ENCODE peak calls at places on chromosome 17, in five cellular contexts. One of them, this sample, is unnamed.

GRCh38 chr17:16286947-16287562 is 66.2 kb downstream of the CENPV start:
- DNase-seq in HCT116: no peak
- DNase-seq in GM12878: peak; percentile 51
- DNase-seq in HepG2: no peak
- DNase-seq in SK-N-SH: no peak
- DNase-seq in this sample: no peak

GRCh38 chr17:19327039-19327776 is 35.3 kb downstream of the B9D1 start:
- DNase-seq in HepG2: no peak
- DNase-seq in HCT116: peak; percentile 58
- DNase-seq in GM12878: no peak
- DNase-seq in SK-N-SH: no peak
- DNase-seq in this sample: no peak

GRCh38 chr17:63349478-63350000 is 96.6 kb downstream of the CYB561 start:
- DNase-seq in GM12878: no peak
- DNase-seq in SK-N-SH: no peak
- DNase-seq in HCT116: no peak
- DNase-seq in HepG2: no peak
- DNase-seq in this sample: no peak

GRCh38 chr17:35934760-35935159 is 4.2 kb upstream of the RDM1 start:
- DNase-seq in HCT116: no peak
- DNase-seq in HepG2: no peak
- DNase-seq in GM12878: no peak
- DNase-seq in SK-N-SH: no peak
- DNase-seq in this sample: no peak

GRCh38 chr17:8072339-8072726 is 15.2 kb downstream of the ALOX12B start:
- DNase-seq in SK-N-SH: no peak
- DNase-seq in HepG2: no peak
- DNase-seq in HCT116: no peak
- DNase-seq in GM12878: no peak
- DNase-seq in this sample: peak; percentile 65

GRCh38 chr17:10243905-10244844 is 45.8 kb upstream of the GAS7 start:
- DNase-seq in HepG2: no peak
- DNase-seq in GM12878: no peak
- DNase-seq in HCT116: no peak
- DNase-seq in SK-N-SH: no peak
- DNase-seq in this sample: no peak

GRCh38 chr17:79616801-79617200 is 6.0 kb upstream of the RBFOX3 start:
- DNase-seq in SK-N-SH: no peak
- DNase-seq in HepG2: no peak
- DNase-seq in HCT116: no peak
- DNase-seq in GM12878: no peak
- DNase-seq in this sample: no peak

GRCh38 chr17:17119533-17119932 is 77.3 kb downstream of the MPRIP start:
- DNase-seq in GM12878: peak; percentile 11
- DNase-seq in HepG2: no peak
- DNase-seq in SK-N-SH: no peak
- DNase-seq in HCT116: no peak
- DNase-seq in this sample: no peak

GRCh38 chr17:8807070-8807550 is 7.9 kb upstream of the MFSD6L start:
- DNase-seq in SK-N-SH: no peak
- DNase-seq in HepG2: no peak
- DNase-seq in GM12878: peak; percentile 98
- DNase-seq in HCT116: no peak
- DNase-seq in this sample: peak; percentile 16

GRCh38 chr17:66952031-66952524 is 12.4 kb upstream of the CACNG4 start:
- DNase-seq in HCT116: peak; percentile 99
- DNase-seq in SK-N-SH: no peak
- DNase-seq in GM12878: no peak
- DNase-seq in HepG2: peak; percentile 93
- DNase-seq in this sample: no peak

GRCh38 chr17:9259419-9259818 is 238.1 kb downstream of the NTN1 start:
- DNase-seq in SK-N-SH: no peak
- DNase-seq in HCT116: no peak
- DNase-seq in GM12878: no peak
- DNase-seq in HepG2: peak; percentile 35
- DNase-seq in this sample: no peak

GRCh38 chr17:58215685-58216084 is 3.4 kb downstream of the MKS1 start:
- DNase-seq in HCT116: no peak
- DNase-seq in GM12878: no peak
- DNase-seq in HepG2: no peak
- DNase-seq in SK-N-SH: peak; percentile 22
- DNase-seq in this sample: no peak

GRCh38 chr17:7747586-7747985 is 30.0 kb downstream of the DNAH2 start:
- DNase-seq in SK-N-SH: no peak
- DNase-seq in HepG2: peak; percentile 34
- DNase-seq in HCT116: no peak
- DNase-seq in GM12878: no peak
- DNase-seq in this sample: no peak

GRCh38 chr17:22704674-22705073 is 1012.4 kb downstream of the KCNJ18 start:
- DNase-seq in SK-N-SH: no peak
- DNase-seq in GM12878: no peak
- DNase-seq in HepG2: no peak
- DNase-seq in HCT116: no peak
- DNase-seq in this sample: no peak

GRCh38 chr17:278055-279028 is 74.3 kb downstream of the RPH3AL start:
- DNase-seq in GM12878: no peak
- DNase-seq in HCT116: no peak
- DNase-seq in HepG2: no peak
- DNase-seq in SK-N-SH: no peak
- DNase-seq in this sample: no peak

GRCh38 chr17:73616120-73616872 is 27.9 kb downstream of the SDK2 start:
- DNase-seq in HepG2: no peak
- DNase-seq in GM12878: no peak
- DNase-seq in HCT116: no peak
- DNase-seq in SK-N-SH: no peak
- DNase-seq in this sample: no peak

GRCh38 chr17:37062036-37062435 is 113.3 kb downstream of the AATF start:
- DNase-seq in GM12878: no peak
- DNase-seq in HCT116: no peak
- DNase-seq in SK-N-SH: no peak
- DNase-seq in HepG2: no peak
- DNase-seq in this sample: no peak

GRCh38 chr17:66547170-66547865 is 244.9 kb downstream of the PRKCA start:
- DNase-seq in GM12878: no peak
- DNase-seq in HepG2: peak; percentile 58
- DNase-seq in HCT116: no peak
- DNase-seq in SK-N-SH: no peak
- DNase-seq in this sample: no peak

GRCh38 chr17:81731271-81731670 is 19.2 kb downstream of the SLC25A10 start:
- DNase-seq in GM12878: no peak
- DNase-seq in HepG2: no peak
- DNase-seq in SK-N-SH: no peak
- DNase-seq in HCT116: no peak
- DNase-seq in this sample: no peak
- TF ChIP-seq JUND in GM12878: no peak
- TF ChIP-seq JUND in HepG2: no peak
- TF ChIP-seq JUND in SK-N-SH: no peak
- TF ChIP-seq JUND in HCT116: no peak
- TF ChIP-seq JUND in this sample: no peak

GRCh38 chr17:46720408-46720807 is 98.1 kb downstream of the WNT3 start:
- DNase-seq in GM12878: no peak
- DNase-seq in SK-N-SH: no peak
- DNase-seq in HepG2: no peak
- DNase-seq in HCT116: no peak
- DNase-seq in this sample: no peak
- TF ChIP-seq POLR2AphosphoS5 in GM12878: no peak
- TF ChIP-seq POLR2AphosphoS5 in SK-N-SH: no peak
- TF ChIP-seq POLR2AphosphoS5 in HepG2: no peak
- TF ChIP-seq POLR2AphosphoS5 in HCT116: no peak
- TF ChIP-seq POLR2AphosphoS5 in this sample: no peak

GRCh38 chr17:38454528-38454927 is 26.3 kb downstream of the ARHGAP23 start:
- DNase-seq in GM12878: no peak
- DNase-seq in HepG2: no peak
- DNase-seq in HCT116: peak; percentile 49
- DNase-seq in SK-N-SH: peak; percentile 84
- DNase-seq in this sample: no peak
- TF ChIP-seq JUND in GM12878: no peak
- TF ChIP-seq JUND in HepG2: no peak
- TF ChIP-seq JUND in HCT116: no peak
- TF ChIP-seq JUND in SK-N-SH: no peak
- TF ChIP-seq JUND in this sample: no peak

GRCh38 chr17:49555495-49556018 is 20.1 kb upstream of the NXPH3 start:
- DNase-seq in SK-N-SH: peak; percentile 41
- DNase-seq in HCT116: no peak
- DNase-seq in HepG2: no peak
- DNase-seq in GM12878: no peak
- DNase-seq in this sample: no peak

GRCh38 chr17:49553676-49554335 is 21.9 kb upstream of the NXPH3 start:
- DNase-seq in HepG2: no peak
- DNase-seq in GM12878: no peak
- DNase-seq in SK-N-SH: peak; percentile 11
- DNase-seq in HCT116: no peak
- DNase-seq in this sample: no peak

GRCh38 chr17:49554694-49555494 is 20.8 kb upstream of the NXPH3 start:
- DNase-seq in SK-N-SH: peak; percentile 15
- DNase-seq in HCT116: no peak
- DNase-seq in GM12878: no peak
- DNase-seq in HepG2: no peak
- DNase-seq in this sample: no peak

GRCh38 chr17:49557204-49558024 is 18.3 kb upstream of the NXPH3 start:
- DNase-seq in GM12878: no peak
- DNase-seq in HepG2: peak; percentile 73
- DNase-seq in HCT116: peak; percentile 85
- DNase-seq in SK-N-SH: peak; percentile 81
- DNase-seq in this sample: no peak

GRCh38 chr17:49556183-49556943 is 19.3 kb upstream of the NXPH3 start:
- DNase-seq in HCT116: peak; percentile 49
- DNase-seq in SK-N-SH: peak; percentile 98
- DNase-seq in HepG2: peak; percentile 65
- DNase-seq in GM12878: no peak
- DNase-seq in this sample: no peak
- TF ChIP-seq POLR2AphosphoS5 in HCT116: peak; percentile 38
- TF ChIP-seq POLR2AphosphoS5 in SK-N-SH: no peak
- TF ChIP-seq POLR2AphosphoS5 in HepG2: no peak
- TF ChIP-seq POLR2AphosphoS5 in GM12878: no peak
- TF ChIP-seq POLR2AphosphoS5 in this sample: no peak

GRCh38 chr17:5797447-5797846 is 213.1 kb upstream of the NLRP1 start:
- DNase-seq in GM12878: no peak
- DNase-seq in HCT116: no peak
- DNase-seq in HepG2: no peak
- DNase-seq in SK-N-SH: no peak
- DNase-seq in this sample: no peak

GRCh38 chr17:5800131-5800530 is 215.8 kb upstream of the NLRP1 start:
- DNase-seq in GM12878: no peak
- DNase-seq in HCT116: no peak
- DNase-seq in HepG2: no peak
- DNase-seq in SK-N-SH: no peak
- DNase-seq in this sample: no peak

GRCh38 chr17:5794881-5795486 is 210.7 kb upstream of the NLRP1 start:
- DNase-seq in HCT116: no peak
- DNase-seq in GM12878: no peak
- DNase-seq in HepG2: no peak
- DNase-seq in SK-N-SH: no peak
- DNase-seq in this sample: no peak

GRCh38 chr17:5800646-5801045 is 216.3 kb upstream of the NLRP1 start:
- DNase-seq in GM12878: no peak
- DNase-seq in HCT116: no peak
- DNase-seq in SK-N-SH: no peak
- DNase-seq in HepG2: no peak
- DNase-seq in this sample: no peak

DNA sequence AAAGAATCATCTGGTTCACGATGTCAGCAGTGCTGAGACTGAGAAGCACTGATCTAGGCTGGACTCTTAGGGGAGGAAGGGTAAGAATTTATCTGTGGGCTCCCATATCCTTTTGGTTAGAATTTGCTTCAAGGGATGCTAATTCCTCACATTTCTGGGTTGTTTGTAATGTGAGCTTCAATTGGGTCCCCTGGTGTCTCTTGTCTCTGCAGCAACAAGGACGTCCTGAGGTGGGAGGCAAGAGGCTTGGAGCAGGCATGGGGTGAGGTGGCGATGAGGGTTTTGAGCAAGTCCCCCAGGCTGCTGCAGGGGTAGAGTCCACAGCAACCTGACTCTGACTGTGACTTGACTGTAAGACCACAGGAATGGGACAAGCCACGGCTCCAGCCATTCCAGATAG is 213.8 kb upstream of the NLRP1 start:
- DNase-seq in GM12878: no peak
- DNase-seq in HCT116: no peak
- DNase-seq in SK-N-SH: no peak
- DNase-seq in HepG2: no peak
- DNase-seq in this sample: no peak
- TF ChIP-seq JUND in GM12878: no peak
- TF ChIP-seq JUND in HCT116: no peak
- TF ChIP-seq JUND in SK-N-SH: no peak
- TF ChIP-seq JUND in HepG2: no peak
- TF ChIP-seq JUND in this sample: no peak

GRCh38 chr17:77105706-77106105 is 35.1 kb upstream of the SEC14L1 start:
- DNase-seq in HCT116: no peak
- DNase-seq in SK-N-SH: no peak
- DNase-seq in GM12878: no peak
- DNase-seq in HepG2: no peak
- DNase-seq in this sample: no peak
- TF ChIP-seq POLR2AphosphoS5 in HCT116: no peak
- TF ChIP-seq POLR2AphosphoS5 in SK-N-SH: no peak
- TF ChIP-seq POLR2AphosphoS5 in GM12878: no peak
- TF ChIP-seq POLR2AphosphoS5 in HepG2: no peak
- TF ChIP-seq POLR2AphosphoS5 in this sample: no peak